ENCODE peak calls at places on chromosomes 3 and 15, in nine cellular contexts. A, V, L, C, U, Z, E, B and X are unnamed samples.

GRCh38 chr15:57647791-57648130 is 56.1 kb downstream of the MYZAP start:
- DNase-seq in A (no peak), V (peak; percentile 65), L (no peak), C (peak; percentile 32), U (peak; percentile 32), Z (no peak), E (no peak), B (no peak), X (no peak)

GRCh38 chr3:172315401-172316091 is 132.7 kb downstream of the GHSR start:
- DNase-seq in A (peak; percentile 53), V (no peak), L (no peak), C (no peak), U (peak; percentile 74), Z (no peak), E (no peak), B (no peak), X (no peak)

GRCh38 chr15:75114327-75114726 is 87.4 kb upstream of the C15orf39 start:
- DNase-seq in A (no peak), V (no peak), L (no peak), C (no peak), U (no peak), Z (no peak), E (no peak), B (no peak), X (no peak)

GRCh38 chr15:68930268-68931022 is at the start of gene SPESP1:
- DNase-seq in A (peak; percentile 52), V (peak; percentile 90), L (no peak), C (no peak), U (peak; percentile 85), Z (no peak), E (no peak), B (peak; percentile 66), X (peak; percentile 77)

GRCh38 chr3:82467051-82467450 is 705.6 kb upstream of the GBE1 start:
- DNase-seq in A (no peak), V (no peak), L (no peak), C (no peak), U (no peak), Z (no peak), E (no peak), B (no peak), X (no peak)

GRCh38 chr3:150371741-150372254 is 36.3 kb upstream of the TSC22D2 start:
- DNase-seq in A (peak; percentile 54), V (no peak), L (no peak), C (no peak), U (peak; percentile 100), Z (no peak), E (peak; percentile 100), B (no peak), X (no peak)

GRCh38 chr3:112984485-112984884 is 6.3 kb upstream of the GTPBP8 start:
- DNase-seq in A (no peak), V (no peak), L (no peak), C (no peak), U (peak; percentile 33), Z (no peak), E (no peak), B (no peak), X (no peak)

GRCh38 chr15:68537097-68537496 is 41.7 kb upstream of the CORO2B start:
- DNase-seq in A (no peak), V (no peak), L (no peak), C (no peak), U (no peak), Z (no peak), E (no peak), B (no peak), X (no peak)

GRCh38 chr3:193040836-193041672 is 123.4 kb upstream of the MB21D2 start:
- DNase-seq in A (no peak), V (no peak), L (no peak), C (no peak), U (peak; percentile 76), Z (no peak), E (peak; percentile 13), B (no peak), X (no peak)

GRCh38 chr3:143302638-143303171 is 183.1 kb downstream of the CHST2 start:
- DNase-seq in A (no peak), V (peak; percentile 88), L (no peak), C (no peak), U (peak; percentile 76), Z (no peak), E (no peak), B (no peak), X (no peak)

GRCh38 chr3:167246252-167246651 is 133.8 kb downstream of the ZBBX start:
- DNase-seq in A (no peak), V (no peak), L (no peak), C (no peak), U (no peak), Z (no peak), E (no peak), B (no peak), X (no peak)

GRCh38 chr3:190497809-190498208 is 16.1 kb upstream of the IL1RAP start:
- DNase-seq in A (no peak), V (no peak), L (no peak), C (no peak), U (peak; percentile 15), Z (no peak), E (no peak), B (no peak), X (no peak)

GRCh38 chr15:90400759-90401314 is 12.8 kb downstream of the IQGAP1 start:
- DNase-seq in A (peak; percentile 69), V (no peak), L (no peak), C (peak; percentile 38), U (peak; percentile 97), Z (peak; percentile 21), E (peak; percentile 91), B (no peak), X (no peak)

GRCh38 chr3:119628816-119629445 is 31.2 kb downstream of the PLA1A start:
- DNase-seq in A (no peak), V (no peak), L (no peak), C (no peak), U (peak; percentile 31), Z (no peak), E (peak; percentile 32), B (no peak), X (no peak)

GRCh38 chr15:99454107-99454809 is 111.5 kb upstream of the MEF2A start:
- DNase-seq in A (no peak), V (no peak), L (no peak), C (no peak), U (no peak), Z (no peak), E (no peak), B (no peak), X (no peak)

GRCh38 chr3:54188176-54188791 is 65.9 kb downstream of the CACNA2D3 start:
- DNase-seq in A (no peak), V (no peak), L (no peak), C (peak; percentile 85), U (peak; percentile 61), Z (no peak), E (peak; percentile 52), B (peak; percentile 58), X (no peak)

GRCh38 chr3:151404316-151404715 is 19.8 kb upstream of the P2RY12 start:
- DNase-seq in A (no peak), V (no peak), L (no peak), C (no peak), U (peak; percentile 55), Z (no peak), E (peak; percentile 43), B (no peak), X (no peak)

GRCh38 chr3:169668081-169668956 is 4.8 kb upstream of the MECOM start:
- DNase-seq in A (no peak), V (peak; percentile 79), L (peak; percentile 49), C (peak; percentile 70), U (peak; percentile 19), Z (no peak), E (no peak), B (peak; percentile 81), X (no peak)

GRCh38 chr15:80367661-80368060 is 36.5 kb upstream of the ARNT2 start:
- DNase-seq in A (no peak), V (no peak), L (no peak), C (no peak), U (peak; percentile 11), Z (no peak), E (no peak), B (no peak), X (no peak)

GRCh38 chr15:80371924-80372323 is 32.3 kb upstream of the ARNT2 start:
- DNase-seq in A (no peak), V (no peak), L (no peak), C (no peak), U (no peak), Z (no peak), E (no peak), B (no peak), X (no peak)

DNA sequence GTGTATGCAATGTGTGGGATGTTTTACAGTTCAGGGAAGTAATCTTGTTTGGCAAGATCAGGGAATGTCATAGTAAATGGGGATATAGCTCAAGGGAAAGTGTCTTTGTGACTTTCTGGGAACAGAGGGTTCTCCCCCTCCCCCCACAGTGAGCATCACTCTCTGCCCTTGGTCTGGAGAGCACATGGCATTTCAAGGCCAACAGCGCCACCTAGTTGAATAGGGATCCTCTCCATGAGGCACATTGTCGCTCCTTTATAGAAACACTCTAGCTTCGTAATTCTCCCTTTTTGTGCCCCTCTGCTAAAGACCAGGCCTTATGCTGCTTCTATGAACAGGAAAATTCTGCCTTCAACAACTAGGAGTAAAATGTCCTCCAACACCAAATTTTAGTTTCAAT is 37.1 kb upstream of the ARNT2 start:
- DNase-seq in A (no peak), V (no peak), L (no peak), C (peak; percentile 16), U (peak; percentile 13), Z (no peak), E (no peak), B (no peak), X (no peak)
- TF ChIP-seq CTCF in A (no peak), V (no peak), L (no peak), C (no peak), U (peak; percentile 16), Z (peak; percentile 48), E (no peak), B (no peak), X (peak; percentile 14)

GRCh38 chr3:94303897-94304296 is 241.0 kb downstream of the NSUN3 start:
- DNase-seq in A (no peak), V (no peak), L (no peak), C (no peak), U (peak; percentile 52), Z (no peak), E (peak; percentile 36), B (no peak), X (no peak)
- TF ChIP-seq CTCF in A (no peak), V (no peak), L (no peak), C (no peak), U (peak; percentile 39), Z (peak; percentile 16), E (peak; percentile 22), B (no peak), X (peak; percentile 76)

GRCh38 chr3:107855710-107856109 is 235.1 kb downstream of the CD47 start:
- DNase-seq in A (no peak), V (no peak), L (no peak), C (no peak), U (peak; percentile 76), Z (no peak), E (no peak), B (no peak), X (no peak)
- TF ChIP-seq CTCF in A (no peak), V (no peak), L (no peak), C (no peak), U (peak; percentile 62), Z (peak; percentile 16), E (peak; percentile 22), B (peak; percentile 8), X (peak; percentile 54)

DNA sequence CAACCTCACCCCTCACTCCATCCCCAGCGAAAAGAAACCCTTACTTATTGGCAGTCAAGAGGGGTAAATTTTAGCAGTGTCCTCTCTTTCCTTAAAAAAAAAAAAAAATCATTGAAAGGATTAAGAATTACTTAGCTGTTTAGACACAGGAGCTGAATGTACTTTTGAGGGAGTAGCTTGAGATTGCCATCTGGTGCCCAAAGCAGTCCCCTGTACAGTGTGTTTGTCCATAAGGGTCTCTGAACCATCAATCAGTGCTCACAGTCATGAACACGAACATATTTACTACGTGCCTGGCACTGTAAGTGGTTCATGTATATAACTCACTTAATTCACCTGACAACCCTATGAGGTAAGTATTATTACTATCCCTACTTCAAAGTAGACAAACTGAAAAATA is 463.5 kb downstream of the RAP2B start:
- DNase-seq in A (no peak), V (no peak), L (no peak), C (no peak), U (no peak), Z (no peak), E (no peak), B (no peak), X (no peak)
- TF ChIP-seq CTCF in A (no peak), V (no peak), L (no peak), C (no peak), U (peak; percentile 33), Z (no peak), E (no peak), B (no peak), X (peak; percentile 48)